ENCODE peak calls at places on chromosome 5, in ten cellular contexts. One of them, this sample, is unnamed.

GRCh38 chr5:116583085-116583766 is 8.6 kb upstream of the SEMA6A start:
- DNase-seq in mucosa of descending colon: no peak
- DNase-seq in AG08395: no peak
- DNase-seq in brain microvascular endothelial cell: no peak
- DNase-seq in suprapubic skin: no peak
- DNase-seq in ELR: peak; percentile 4
- DNase-seq in left kidney: no peak
- DNase-seq in fibroblast of mammary gland: peak; percentile 30
- DNase-seq in stimulated activated CD8-positive, alpha-beta memory T cell treated with anti-CD3 and anti-CD28 coated beads, Interleukin-12 subunit alpha, Interleukin-12 subunit beta, amount 100 ng/mL, for 4 hours: no peak
- DNase-seq in foreskin melanocyte: no peak
- DNase-seq in this sample: no peak

GRCh38 chr5:127804886-127805426 is 101.8 kb downstream of the CCDC192 start:
- DNase-seq in mucosa of descending colon: no peak
- DNase-seq in AG08395: no peak
- DNase-seq in brain microvascular endothelial cell: no peak
- DNase-seq in suprapubic skin: no peak
- DNase-seq in ELR: peak; percentile 17
- DNase-seq in left kidney: no peak
- DNase-seq in fibroblast of mammary gland: peak; percentile 47
- DNase-seq in stimulated activated CD8-positive, alpha-beta memory T cell treated with anti-CD3 and anti-CD28 coated beads, Interleukin-12 subunit alpha, Interleukin-12 subunit beta, amount 100 ng/mL, for 4 hours: no peak
- DNase-seq in foreskin melanocyte: no peak
- DNase-seq in this sample: no peak

GRCh38 chr5:154371687-154372086 is 74.1 kb upstream of the SAP30L start:
- DNase-seq in mucosa of descending colon: no peak
- DNase-seq in AG08395: peak; percentile 78
- DNase-seq in brain microvascular endothelial cell: peak; percentile 77
- DNase-seq in suprapubic skin: no peak
- DNase-seq in ELR: no peak
- DNase-seq in left kidney: no peak
- DNase-seq in fibroblast of mammary gland: peak; percentile 97
- DNase-seq in stimulated activated CD8-positive, alpha-beta memory T cell treated with anti-CD3 and anti-CD28 coated beads, Interleukin-12 subunit alpha, Interleukin-12 subunit beta, amount 100 ng/mL, for 4 hours: no peak
- DNase-seq in foreskin melanocyte: no peak
- DNase-seq in this sample: no peak

GRCh38 chr5:174172104-174172965 is 126.8 kb downstream of the NSG2 start:
- DNase-seq in mucosa of descending colon: no peak
- DNase-seq in AG08395: no peak
- DNase-seq in brain microvascular endothelial cell: no peak
- DNase-seq in suprapubic skin: peak; percentile 34
- DNase-seq in ELR: no peak
- DNase-seq in left kidney: peak; percentile 88
- DNase-seq in fibroblast of mammary gland: no peak
- DNase-seq in stimulated activated CD8-positive, alpha-beta memory T cell treated with anti-CD3 and anti-CD28 coated beads, Interleukin-12 subunit alpha, Interleukin-12 subunit beta, amount 100 ng/mL, for 4 hours: no peak
- DNase-seq in foreskin melanocyte: no peak
- DNase-seq in this sample: no peak

GRCh38 chr5:98698359-98698758 is 75.1 kb upstream of the RGMB start:
- DNase-seq in mucosa of descending colon: no peak
- DNase-seq in AG08395: no peak
- DNase-seq in brain microvascular endothelial cell: peak; percentile 7
- DNase-seq in suprapubic skin: no peak
- DNase-seq in ELR: no peak
- DNase-seq in left kidney: no peak
- DNase-seq in fibroblast of mammary gland: peak; percentile 24
- DNase-seq in stimulated activated CD8-positive, alpha-beta memory T cell treated with anti-CD3 and anti-CD28 coated beads, Interleukin-12 subunit alpha, Interleukin-12 subunit beta, amount 100 ng/mL, for 4 hours: no peak
- DNase-seq in foreskin melanocyte: peak; percentile 19
- DNase-seq in this sample: no peak

GRCh38 chr5:89229331-89230070 is 346.5 kb upstream of the MEF2C start:
- DNase-seq in mucosa of descending colon: no peak
- DNase-seq in AG08395: no peak
- DNase-seq in brain microvascular endothelial cell: no peak
- DNase-seq in suprapubic skin: peak; percentile 74
- DNase-seq in ELR: no peak
- DNase-seq in left kidney: no peak
- DNase-seq in fibroblast of mammary gland: no peak
- DNase-seq in stimulated activated CD8-positive, alpha-beta memory T cell treated with anti-CD3 and anti-CD28 coated beads, Interleukin-12 subunit alpha, Interleukin-12 subunit beta, amount 100 ng/mL, for 4 hours: no peak
- DNase-seq in foreskin melanocyte: no peak
- DNase-seq in this sample: no peak

GRCh38 chr5:9015250-9015936 is 530.5 kb downstream of the SEMA5A start:
- DNase-seq in mucosa of descending colon: no peak
- DNase-seq in AG08395: no peak
- DNase-seq in brain microvascular endothelial cell: peak; percentile 57
- DNase-seq in suprapubic skin: no peak
- DNase-seq in ELR: peak; percentile 67
- DNase-seq in left kidney: no peak
- DNase-seq in fibroblast of mammary gland: peak; percentile 14
- DNase-seq in stimulated activated CD8-positive, alpha-beta memory T cell treated with anti-CD3 and anti-CD28 coated beads, Interleukin-12 subunit alpha, Interleukin-12 subunit beta, amount 100 ng/mL, for 4 hours: no peak
- DNase-seq in foreskin melanocyte: peak; percentile 92
- DNase-seq in this sample: no peak

GRCh38 chr5:39772307-39772706 is 347.5 kb upstream of the DAB2 start:
- DNase-seq in mucosa of descending colon: no peak
- DNase-seq in AG08395: no peak
- DNase-seq in brain microvascular endothelial cell: no peak
- DNase-seq in suprapubic skin: no peak
- DNase-seq in ELR: no peak
- DNase-seq in left kidney: no peak
- DNase-seq in fibroblast of mammary gland: no peak
- DNase-seq in stimulated activated CD8-positive, alpha-beta memory T cell treated with anti-CD3 and anti-CD28 coated beads, Interleukin-12 subunit alpha, Interleukin-12 subunit beta, amount 100 ng/mL, for 4 hours: no peak
- DNase-seq in foreskin melanocyte: no peak
- DNase-seq in this sample: no peak

GRCh38 chr5:167511-167910 is 23.8 kb upstream of the LRRC14B start:
- DNase-seq in mucosa of descending colon: no peak
- DNase-seq in AG08395: peak; percentile 33
- DNase-seq in brain microvascular endothelial cell: no peak
- DNase-seq in suprapubic skin: peak; percentile 69
- DNase-seq in ELR: peak; percentile 33
- DNase-seq in left kidney: no peak
- DNase-seq in fibroblast of mammary gland: no peak
- DNase-seq in stimulated activated CD8-positive, alpha-beta memory T cell treated with anti-CD3 and anti-CD28 coated beads, Interleukin-12 subunit alpha, Interleukin-12 subunit beta, amount 100 ng/mL, for 4 hours: no peak
- DNase-seq in foreskin melanocyte: no peak
- DNase-seq in this sample: peak; percentile 71

GRCh38 chr5:95217881-95218280 is 67.0 kb downstream of the MCTP1 start:
- DNase-seq in mucosa of descending colon: no peak
- DNase-seq in AG08395: no peak
- DNase-seq in brain microvascular endothelial cell: no peak
- DNase-seq in suprapubic skin: no peak
- DNase-seq in ELR: no peak
- DNase-seq in left kidney: no peak
- DNase-seq in fibroblast of mammary gland: no peak
- DNase-seq in stimulated activated CD8-positive, alpha-beta memory T cell treated with anti-CD3 and anti-CD28 coated beads, Interleukin-12 subunit alpha, Interleukin-12 subunit beta, amount 100 ng/mL, for 4 hours: no peak
- DNase-seq in foreskin melanocyte: no peak
- DNase-seq in this sample: no peak

GRCh38 chr5:119368238-119368630 is 12.4 kb downstream of the TNFAIP8 start:
- DNase-seq in mucosa of descending colon: no peak
- DNase-seq in AG08395: no peak
- DNase-seq in brain microvascular endothelial cell: no peak
- DNase-seq in suprapubic skin: no peak
- DNase-seq in ELR: no peak
- DNase-seq in left kidney: no peak
- DNase-seq in fibroblast of mammary gland: no peak
- DNase-seq in stimulated activated CD8-positive, alpha-beta memory T cell treated with anti-CD3 and anti-CD28 coated beads, Interleukin-12 subunit alpha, Interleukin-12 subunit beta, amount 100 ng/mL, for 4 hours: no peak
- DNase-seq in foreskin melanocyte: no peak
- DNase-seq in this sample: no peak

GRCh38 chr5:74851684-74852353 is 14.4 kb downstream of the FAM169A start:
- DNase-seq in mucosa of descending colon: no peak
- DNase-seq in AG08395: peak; percentile 80
- DNase-seq in brain microvascular endothelial cell: peak; percentile 11
- DNase-seq in suprapubic skin: no peak
- DNase-seq in ELR: peak; percentile 50
- DNase-seq in left kidney: no peak
- DNase-seq in fibroblast of mammary gland: peak; percentile 70
- DNase-seq in stimulated activated CD8-positive, alpha-beta memory T cell treated with anti-CD3 and anti-CD28 coated beads, Interleukin-12 subunit alpha, Interleukin-12 subunit beta, amount 100 ng/mL, for 4 hours: no peak
- DNase-seq in foreskin melanocyte: no peak
- DNase-seq in this sample: no peak

GRCh38 chr5:56522972-56523371 is 289.8 kb upstream of the ANKRD55 start:
- DNase-seq in mucosa of descending colon: no peak
- DNase-seq in AG08395: peak; percentile 63
- DNase-seq in brain microvascular endothelial cell: no peak
- DNase-seq in suprapubic skin: no peak
- DNase-seq in ELR: no peak
- DNase-seq in left kidney: no peak
- DNase-seq in fibroblast of mammary gland: peak; percentile 49
- DNase-seq in stimulated activated CD8-positive, alpha-beta memory T cell treated with anti-CD3 and anti-CD28 coated beads, Interleukin-12 subunit alpha, Interleukin-12 subunit beta, amount 100 ng/mL, for 4 hours: no peak
- DNase-seq in foreskin melanocyte: no peak
- DNase-seq in this sample: no peak

GRCh38 chr5:154058055-154059038 is 19.6 kb downstream of the MFAP3 start:
- DNase-seq in mucosa of descending colon: no peak
- DNase-seq in AG08395: peak; percentile 5
- DNase-seq in brain microvascular endothelial cell: peak; percentile 41
- DNase-seq in suprapubic skin: no peak
- DNase-seq in ELR: no peak
- DNase-seq in left kidney: no peak
- DNase-seq in fibroblast of mammary gland: peak; percentile 58
- DNase-seq in stimulated activated CD8-positive, alpha-beta memory T cell treated with anti-CD3 and anti-CD28 coated beads, Interleukin-12 subunit alpha, Interleukin-12 subunit beta, amount 100 ng/mL, for 4 hours: no peak
- DNase-seq in foreskin melanocyte: no peak
- DNase-seq in this sample: no peak

GRCh38 chr5:99815-100214 is 7.8 kb downstream of the PLEKHG4B start:
- DNase-seq in mucosa of descending colon: no peak
- DNase-seq in AG08395: no peak
- DNase-seq in brain microvascular endothelial cell: no peak
- DNase-seq in suprapubic skin: no peak
- DNase-seq in ELR: no peak
- DNase-seq in left kidney: no peak
- DNase-seq in fibroblast of mammary gland: no peak
- DNase-seq in stimulated activated CD8-positive, alpha-beta memory T cell treated with anti-CD3 and anti-CD28 coated beads, Interleukin-12 subunit alpha, Interleukin-12 subunit beta, amount 100 ng/mL, for 4 hours: no peak
- DNase-seq in foreskin melanocyte: peak; percentile 15
- DNase-seq in this sample: no peak